ENCODE peak calls at places on chromosomes 3 and 15, in seven cellular contexts. F, I, M, C, Z, D and T are unnamed samples.

GRCh38 chr3:84980011-84980410 is 21.2 kb downstream of the CADM2 start:
- DNase-seq in F (no peak), I (no peak), M (no peak), C (no peak), Z (no peak), D (no peak), T (no peak)

GRCh38 chr3:56878046-56878445 is 76.3 kb upstream of the ARHGEF3 start:
- DNase-seq in F (no peak), I (peak; percentile 24), M (no peak), C (peak; percentile 29), Z (no peak), D (peak; percentile 53), T (no peak)

GRCh38 chr3:179558742-179559364 is 3.9 kb upstream of the ACTL6A start:
- DNase-seq in F (peak; percentile 50), I (peak; percentile 81), M (peak; percentile 58), C (peak; percentile 14), Z (peak; percentile 56), D (peak; percentile 56), T (peak; percentile 90)

GRCh38 chr15:52181938-52182780 is 9.0 kb downstream of the GNB5 start:
- DNase-seq in F (no peak), I (no peak), M (peak; percentile 20), C (no peak), Z (no peak), D (no peak), T (no peak)

GRCh38 chr3:111534701-111535100 is 7.3 kb upstream of the CD96 start:
- DNase-seq in F (no peak), I (peak; percentile 71), M (peak; percentile 43), C (no peak), Z (no peak), D (no peak), T (no peak)

GRCh38 chr15:80265021-80265420 is 13.0 kb upstream of the CTXND1 start:
- DNase-seq in F (no peak), I (peak; percentile 17), M (no peak), C (no peak), Z (no peak), D (no peak), T (peak; percentile 30)

GRCh38 chr3:121660356-121661171 is at the start of gene HCLS1:
- DNase-seq in F (no peak), I (no peak), M (no peak), C (peak; percentile 79), Z (peak; percentile 51), D (peak; percentile 83), T (no peak)

GRCh38 chr3:11195201-11195600 is 40.9 kb downstream of the HRH1 start:
- DNase-seq in F (no peak), I (no peak), M (no peak), C (no peak), Z (no peak), D (no peak), T (no peak)

GRCh38 chr15:73175382-73175781 is 123.1 kb downstream of the NEO1 start:
- DNase-seq in F (no peak), I (no peak), M (no peak), C (no peak), Z (no peak), D (no peak), T (no peak)

GRCh38 chr15:47422901-47423300 is 294.4 kb upstream of the SEMA6D start:
- DNase-seq in F (no peak), I (peak; percentile 42), M (no peak), C (no peak), Z (no peak), D (no peak), T (no peak)

GRCh38 chr15:39145146-39145545 is 435.7 kb upstream of the THBS1 start:
- DNase-seq in F (no peak), I (no peak), M (no peak), C (no peak), Z (no peak), D (no peak), T (no peak)

GRCh38 chr3:73694988-73695757 is 70.4 kb upstream of the PDZRN3 start:
- DNase-seq in F (no peak), I (no peak), M (no peak), C (no peak), Z (no peak), D (no peak), T (no peak)

GRCh38 chr3:172716476-172716875 is 5.6 kb upstream of the NCEH1 start:
- DNase-seq in F (no peak), I (no peak), M (no peak), C (no peak), Z (no peak), D (no peak), T (no peak)

GRCh38 chr3:24929521-24929920 is 434.9 kb upstream of the THRB start:
- DNase-seq in F (no peak), I (no peak), M (no peak), C (no peak), Z (no peak), D (no peak), T (no peak)

GRCh38 chr3:109396811-109397210 is 59.5 kb upstream of the DPPA4 start:
- DNase-seq in F (no peak), I (no peak), M (no peak), C (no peak), Z (no peak), D (no peak), T (no peak)

GRCh38 chr3:71518089-71518488 is 65.4 kb downstream of the FOXP1 start:
- DNase-seq in F (no peak), I (no peak), M (no peak), C (no peak), Z (no peak), D (no peak), T (no peak)
- H3K4me3 ChIP-seq in F (no peak overlapping the region), I (no peak overlapping the region), M (no peak overlapping the region), C (no peak overlapping the region), Z (no peak overlapping the region), D (no peak overlapping the region), T (no peak overlapping the region)

GRCh38 chr15:63047792-63048114 is 5.2 kb downstream of the TPM1 start:
- DNase-seq in F (no peak), I (no peak), M (no peak), C (no peak), Z (no peak), D (no peak), T (no peak)

GRCh38 chr15:63048986-63049665 is 6.6 kb downstream of the TPM1 start:
- DNase-seq in F (no peak), I (peak; percentile 66), M (peak; percentile 68), C (no peak), Z (peak; percentile 46), D (peak; percentile 48), T (peak; percentile 80)

GRCh38 chr15:63045438-63046278 is 3.1 kb downstream of the TPM1 start:
- DNase-seq in F (no peak), I (no peak), M (no peak), C (no peak), Z (no peak), D (no peak), T (no peak)

GRCh38 chr15:63048115-63048985 is 5.8 kb downstream of the TPM1 start:
- DNase-seq in F (peak; percentile 63), I (peak; percentile 92), M (peak; percentile 98), C (peak; percentile 87), Z (peak; percentile 93), D (peak; percentile 89), T (peak; percentile 98)

GRCh38 chr15:63046927-63047760 is 4.6 kb downstream of the TPM1 start:
- DNase-seq in F (no peak), I (no peak), M (no peak), C (no peak), Z (no peak), D (no peak), T (peak; percentile 80)
- H3K4me3 ChIP-seq in F (peak overlapping the region; percentile 30), I (peak overlapping the region; percentile 84), M (peak overlapping the region; percentile 75), C (no peak overlapping the region), Z (peak overlapping the region; percentile 81), D (no peak overlapping the region), T (peak overlapping the region; percentile 97)

GRCh38 chr3:120433662-120434331 is 17.0 kb downstream of the FSTL1 start:
- DNase-seq in F (no peak), I (no peak), M (no peak), C (no peak), Z (no peak), D (no peak), T (peak; percentile 18)

GRCh38 chr3:120427201-120427600 is 23.6 kb downstream of the FSTL1 start:
- DNase-seq in F (no peak), I (no peak), M (no peak), C (no peak), Z (no peak), D (no peak), T (no peak)

GRCh38 chr3:120432105-120432860 is 18.5 kb downstream of the FSTL1 start:
- DNase-seq in F (no peak), I (peak; percentile 89), M (peak; percentile 88), C (no peak), Z (no peak), D (no peak), T (peak; percentile 81)

GRCh38 chr3:120428904-120429303 is 21.9 kb downstream of the FSTL1 start:
- DNase-seq in F (no peak), I (no peak), M (no peak), C (no peak), Z (no peak), D (no peak), T (no peak)

GRCh38 chr3:120429921-120430361 is 20.9 kb downstream of the FSTL1 start:
- DNase-seq in F (peak; percentile 78), I (peak; percentile 78), M (peak; percentile 80), C (no peak), Z (no peak), D (no peak), T (no peak)
- H3K4me3 ChIP-seq in F (no peak overlapping the region), I (no peak overlapping the region), M (no peak overlapping the region), C (no peak overlapping the region), Z (no peak overlapping the region), D (no peak overlapping the region), T (no peak overlapping the region)

GRCh38 chr3:13416002-13416793 is 3.9 kb downstream of the NUP210 start:
- DNase-seq in F (no peak), I (no peak), M (no peak), C (peak; percentile 18), Z (no peak), D (no peak), T (peak; percentile 82)

GRCh38 chr3:13415236-13416001 is 4.7 kb downstream of the NUP210 start:
- DNase-seq in F (no peak), I (no peak), M (no peak), C (no peak), Z (no peak), D (no peak), T (no peak)

GRCh38 chr3:13411186-13411860 is 8.8 kb downstream of the NUP210 start:
- DNase-seq in F (no peak), I (no peak), M (no peak), C (no peak), Z (no peak), D (no peak), T (no peak)

GRCh38 chr3:13408890-13409289 is 11.2 kb downstream of the NUP210 start:
- DNase-seq in F (no peak), I (no peak), M (no peak), C (no peak), Z (no peak), D (peak; percentile 19), T (no peak)

DNA sequence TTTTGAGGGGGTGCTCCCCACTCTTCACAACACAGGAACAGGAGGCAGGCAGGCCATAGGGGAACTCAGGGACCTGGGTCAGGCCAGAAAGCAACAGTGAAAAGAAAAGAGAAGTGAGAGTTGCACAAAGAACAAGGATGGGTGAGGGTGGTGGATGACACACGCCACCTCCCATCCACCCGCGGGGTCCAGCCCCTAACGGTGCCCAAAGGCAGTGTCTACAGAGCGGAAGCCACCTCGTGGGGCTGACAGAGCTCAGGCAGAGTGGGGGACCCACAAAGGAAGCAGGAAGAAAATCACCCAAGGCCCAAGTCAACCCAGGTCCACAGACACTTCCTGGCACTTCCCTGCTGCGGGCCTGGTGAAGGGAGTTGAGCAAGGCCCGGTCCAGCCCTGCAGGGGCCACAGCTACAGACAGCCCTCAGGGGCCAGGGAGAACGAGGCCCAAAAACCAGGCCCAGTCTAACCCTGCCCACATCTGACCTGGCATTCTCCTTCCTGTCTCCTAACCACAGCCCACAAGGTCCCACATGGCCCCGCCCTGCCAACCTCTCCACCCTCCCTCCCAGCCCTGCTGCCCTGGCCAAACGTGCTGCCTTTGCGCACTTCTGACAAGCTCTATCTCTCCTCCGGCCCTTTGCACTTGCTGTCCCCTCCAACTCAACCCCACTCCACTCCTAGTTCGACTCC is 5.9 kb downstream of the NUP210 start:
- DNase-seq in F (no peak), I (no peak), M (no peak), C (peak; percentile 60), Z (peak; percentile 56), D (peak; percentile 86), T (no peak)
- H3K4me3 ChIP-seq in F (no peak overlapping the region), I (no peak overlapping the region), M (no peak overlapping the region), C (peak overlapping the region; percentile 40), Z (peak overlapping the region; percentile 16), D (peak overlapping the region; percentile 55), T (no peak overlapping the region)